ENCODE peak calls at places on chromosomes 7 and 10, in eight cellular contexts. X, M, Y, E, O, P, V and U are unnamed samples.

GRCh38 chr10:124041684-124042445 is 51.5 kb downstream of the CHST15 start:
- DNase-seq in Y (no peak), E (no peak), O (no peak), V (no peak), P (no peak), M (no peak), X (no peak), U (no peak)

GRCh38 chr10:87842776-87843497 is 20.4 kb downstream of the KLLN start:
- DNase-seq in O (no peak), E (no peak), V (no peak), M (peak; percentile 51), Y (no peak), P (no peak), X (no peak), U (no peak)

GRCh38 chr7:17932770-17933169 is 7.5 kb downstream of the SNX13 start:
- DNase-seq in V (no peak), O (no peak), P (no peak), M (no peak), Y (no peak), E (no peak), X (no peak), U (no peak)

GRCh38 chr7:98899816-98900215 is 21.5 kb downstream of the TRRAP start:
- DNase-seq in Y (no peak), M (no peak), E (no peak), X (no peak), O (no peak), P (no peak), V (no peak), U (no peak)

GRCh38 chr10:72574636-72575035 is 51.2 kb downstream of the MICU1 start:
- DNase-seq in M (no peak), O (no peak), X (no peak), P (no peak), V (no peak), Y (no peak), E (no peak), U (no peak)

GRCh38 chr10:112913255-112913654 is 36.8 kb upstream of the TCF7L2 start:
- DNase-seq in V (no peak), M (no peak), O (no peak), X (no peak), E (no peak), P (no peak), Y (no peak), U (no peak)

GRCh38 chr7:131555565-131556054 is 818 bp downstream of the PODXL start:
- DNase-seq in V (peak; percentile 40), O (no peak), M (peak; percentile 53), E (no peak), P (peak; percentile 58), X (no peak), Y (no peak), U (no peak)

GRCh38 chr10:49383853-49384252 is 12.0 kb downstream of the DRGX start:
- DNase-seq in E (no peak), O (no peak), V (no peak), P (no peak), Y (no peak), X (no peak), M (no peak), U (no peak)

GRCh38 chr10:28429045-28429444 is 103.9 kb upstream of the WAC start:
- DNase-seq in O (no peak), E (no peak), M (no peak), P (no peak), X (no peak), Y (no peak), V (no peak), U (no peak)

GRCh38 chr7:156578978-156579430 is 61.6 kb upstream of the RNF32 start:
- DNase-seq in X (no peak), M (no peak), P (no peak), V (no peak), E (no peak), Y (no peak), O (no peak), U (no peak)

GRCh38 chr7:140544278-140544896 is 65.1 kb upstream of the MKRN1 start:
- DNase-seq in O (peak; percentile 71), Y (no peak), V (no peak), X (no peak), E (no peak), P (no peak), M (no peak), U (no peak)

GRCh38 chr10:48981310-48981907 is 41.8 kb upstream of the LRRC18 start:
- DNase-seq in V (peak; percentile 67), X (peak; percentile 50), O (peak; percentile 83), Y (peak; percentile 43), E (peak; percentile 35), P (peak; percentile 7), M (peak; percentile 34), U (peak; percentile 81)

GRCh38 chr7:99525713-99526440 is 21.4 kb downstream of the ZKSCAN5 start:
- DNase-seq in V (no peak), X (no peak), P (no peak), O (no peak), Y (no peak), E (no peak), M (peak; percentile 33), U (no peak)

GRCh38 chr7:92747041-92747835 is 89.1 kb downstream of the CDK6 start:
- DNase-seq in P (no peak), Y (no peak), V (no peak), X (no peak), M (no peak), E (no peak), O (no peak), U (no peak)

GRCh38 chr7:151705744-151706567 is 171.0 kb downstream of the PRKAG2 start:
- DNase-seq in M (peak; percentile 43), V (peak; percentile 48), E (no peak), Y (no peak), O (no peak), P (peak; percentile 24), X (no peak), U (no peak)

GRCh38 chr10:71532878-71533277 is 136.2 kb downstream of the CDH23 start:
- DNase-seq in E (no peak), V (no peak), M (no peak), O (no peak), P (no peak), Y (no peak), X (no peak), U (no peak)

GRCh38 chr7:135368416-135369186 is 135.0 kb downstream of the STRA8 start:
- DNase-seq in X (no peak), P (no peak), Y (no peak), M (no peak), E (no peak), V (no peak), O (no peak), U (no peak)

GRCh38 chr10:6580279-6581029 is 378 bp upstream of the PRKCQ start:
- DNase-seq in E (peak; percentile 56), Y (peak; percentile 22), X (peak; percentile 90), O (peak; percentile 89), P (peak; percentile 29), V (peak; percentile 91), M (peak; percentile 86), U (peak; percentile 92)

GRCh38 chr7:105219771-105220160 is 169.0 kb downstream of the SRPK2 start:
- DNase-seq in E (no peak), O (no peak), V (no peak), P (no peak), Y (no peak), M (no peak), X (no peak), U (no peak)

GRCh38 chr10:77877461-77878344 is 48.9 kb downstream of the DLG5 start:
- DNase-seq in V (peak; percentile 40), Y (no peak), P (no peak), E (peak; percentile 37), O (no peak), X (no peak), M (peak; percentile 82), U (no peak)

GRCh38 chr7:96285579-96285978 is 36.3 kb downstream of the SLC25A13 start:
- DNase-seq in V (peak; percentile 46), E (no peak), M (peak; percentile 59), Y (no peak), X (no peak), P (no peak), O (no peak), U (no peak)

GRCh38 chr7:78794101-78794500 is 659.4 kb downstream of the MAGI2 start:
- DNase-seq in Y (no peak), E (no peak), M (no peak), V (no peak), O (no peak), P (no peak), X (no peak), U (no peak)

GRCh38 chr7:81150951-81151361 is 232.1 kb upstream of the SEMA3C start:
- DNase-seq in O (no peak), V (no peak), X (no peak), Y (no peak), E (no peak), M (no peak), P (no peak), U (no peak)

GRCh38 chr10:104253576-104254410 is 899 bp upstream of the GSTO1 start:
- DNase-seq in M (no peak), E (no peak), Y (no peak), O (no peak), P (no peak), V (no peak), X (no peak), U (no peak)

GRCh38 chr7:29854257-29854938 is 48.1 kb downstream of the WIPF3 start:
- DNase-seq in Y (no peak), E (no peak), P (peak; percentile 79), O (no peak), X (no peak), M (no peak), V (no peak), U (no peak)

GRCh38 chr10:31604141-31604540 is 285.1 kb downstream of the ZEB1 start:
- DNase-seq in X (no peak), P (peak; percentile 18), E (no peak), O (no peak), V (no peak), M (no peak), Y (no peak), U (no peak)

GRCh38 chr10:8071006-8071405 is 16.5 kb downstream of the GATA3 start:
- DNase-seq in Y (no peak), X (no peak), M (no peak), P (no peak), E (no peak), O (no peak), V (no peak), U (no peak)

GRCh38 chr7:30510124-30511074 is 5.8 kb upstream of the GGCT start:
- DNase-seq in V (no peak), P (peak; percentile 23), X (peak; percentile 20), E (no peak), Y (no peak), M (peak; percentile 39), O (no peak), U (no peak)

GRCh38 chr10:102467318-102467717 is 16.0 kb upstream of the C10orf95 start:
- DNase-seq in O (no peak), Y (no peak), X (no peak), P (no peak), E (no peak), V (no peak), M (no peak), U (no peak)

GRCh38 chr7:44103941-44104879 is at the start of gene AEBP1:
- DNase-seq in M (no peak), X (no peak), Y (no peak), O (no peak), E (peak; percentile 41), V (peak; percentile 82), P (no peak), U (peak; percentile 64)

GRCh38 chr7:132029369-132030160 is 473.1 kb upstream of the PODXL start:
- DNase-seq in M (no peak), V (no peak), Y (no peak), P (no peak), X (no peak), E (no peak), O (no peak), U (no peak)

GRCh38 chr7:47301657-47302295 is 280.1 kb downstream of the TNS3 start:
- DNase-seq in X (no peak), E (no peak), O (no peak), M (no peak), Y (no peak), V (no peak), P (no peak), U (no peak)

GRCh38 chr7:1915326-1915725 is 245.2 kb downstream of the ELFN1 start:
- DNase-seq in E (no peak), P (no peak), X (no peak), O (no peak), Y (no peak), M (no peak), V (no peak), U (no peak)

GRCh38 chr7:148962823-148963582 is 65.3 kb downstream of the PDIA4 start:
- DNase-seq in M (peak; percentile 87), P (peak; percentile 75), O (no peak), X (peak; percentile 51), E (peak; percentile 59), V (peak; percentile 69), Y (peak; percentile 64), U (peak; percentile 76)